ENCODE peak calls at places on chromosome 1, in six cellular contexts. One of them, this sample, is unnamed.

GRCh38 chr1:240093120-240093961 is 1.7 kb downstream of the FMN2 start:
- DNase-seq in activated T-cell treated with anti-CD3 and anti-CD28 coated beads for 48 hours: no peak
- DNase-seq in activated CD4-positive, CD25-positive, alpha-beta regulatory T cell: no peak
- DNase-seq in CD8-positive, alpha-beta T cell: no peak
- DNase-seq in M059J: peak; percentile 81
- DNase-seq in activated CD8-positive, alpha-beta T cell treated with anti-CD3 and anti-CD28 coated beads for 36 hours: no peak
- DNase-seq in this sample: no peak

GRCh38 chr1:226863446-226863845 is 7.0 kb upstream of the PSEN2 start:
- DNase-seq in CD8-positive, alpha-beta T cell: no peak
- DNase-seq in activated CD4-positive, CD25-positive, alpha-beta regulatory T cell: no peak
- DNase-seq in M059J: peak; percentile 91
- DNase-seq in activated T-cell treated with anti-CD3 and anti-CD28 coated beads for 48 hours: no peak
- DNase-seq in activated CD8-positive, alpha-beta T cell treated with anti-CD3 and anti-CD28 coated beads for 36 hours: no peak
- DNase-seq in this sample: peak; percentile 59

GRCh38 chr1:31111290-31111951 is 45.9 kb upstream of the PUM1 start:
- DNase-seq in activated T-cell treated with anti-CD3 and anti-CD28 coated beads for 48 hours: no peak
- DNase-seq in activated CD8-positive, alpha-beta T cell treated with anti-CD3 and anti-CD28 coated beads for 36 hours: no peak
- DNase-seq in M059J: peak; percentile 77
- DNase-seq in CD8-positive, alpha-beta T cell: no peak
- DNase-seq in activated CD4-positive, CD25-positive, alpha-beta regulatory T cell: no peak
- DNase-seq in this sample: peak; percentile 75

GRCh38 chr1:97033949-97034348 is 312.4 kb downstream of the PTBP2 start:
- DNase-seq in activated CD4-positive, CD25-positive, alpha-beta regulatory T cell: no peak
- DNase-seq in M059J: no peak
- DNase-seq in CD8-positive, alpha-beta T cell: no peak
- DNase-seq in activated CD8-positive, alpha-beta T cell treated with anti-CD3 and anti-CD28 coated beads for 36 hours: peak; percentile 9
- DNase-seq in activated T-cell treated with anti-CD3 and anti-CD28 coated beads for 48 hours: no peak
- DNase-seq in this sample: no peak

GRCh38 chr1:2492091-2492490 is 16.0 kb downstream of the PLCH2 start:
- DNase-seq in activated CD4-positive, CD25-positive, alpha-beta regulatory T cell: no peak
- DNase-seq in activated T-cell treated with anti-CD3 and anti-CD28 coated beads for 48 hours: no peak
- DNase-seq in activated CD8-positive, alpha-beta T cell treated with anti-CD3 and anti-CD28 coated beads for 36 hours: no peak
- DNase-seq in M059J: no peak
- DNase-seq in CD8-positive, alpha-beta T cell: no peak
- DNase-seq in this sample: no peak

GRCh38 chr1:2208309-2209239 is 14.0 kb upstream of the FAAP20 start:
- DNase-seq in CD8-positive, alpha-beta T cell: no peak
- DNase-seq in activated CD8-positive, alpha-beta T cell treated with anti-CD3 and anti-CD28 coated beads for 36 hours: no peak
- DNase-seq in activated CD4-positive, CD25-positive, alpha-beta regulatory T cell: no peak
- DNase-seq in M059J: peak; percentile 95
- DNase-seq in activated T-cell treated with anti-CD3 and anti-CD28 coated beads for 48 hours: no peak
- DNase-seq in this sample: peak; percentile 85

GRCh38 chr1:24905979-24906720 is 23.9 kb downstream of the RUNX3 start:
- DNase-seq in M059J: no peak
- DNase-seq in activated CD8-positive, alpha-beta T cell treated with anti-CD3 and anti-CD28 coated beads for 36 hours: no peak
- DNase-seq in CD8-positive, alpha-beta T cell: no peak
- DNase-seq in activated T-cell treated with anti-CD3 and anti-CD28 coated beads for 48 hours: no peak
- DNase-seq in activated CD4-positive, CD25-positive, alpha-beta regulatory T cell: no peak
- DNase-seq in this sample: no peak

GRCh38 chr1:46687095-46687659 is 15.5 kb downstream of the TEX38 start:
- DNase-seq in activated T-cell treated with anti-CD3 and anti-CD28 coated beads for 48 hours: no peak
- DNase-seq in CD8-positive, alpha-beta T cell: no peak
- DNase-seq in activated CD4-positive, CD25-positive, alpha-beta regulatory T cell: no peak
- DNase-seq in activated CD8-positive, alpha-beta T cell treated with anti-CD3 and anti-CD28 coated beads for 36 hours: no peak
- DNase-seq in M059J: peak; percentile 81
- DNase-seq in this sample: peak; percentile 25

GRCh38 chr1:3036646-3037280 is 15.5 kb downstream of the ACTRT2 start:
- DNase-seq in CD8-positive, alpha-beta T cell: no peak
- DNase-seq in activated CD8-positive, alpha-beta T cell treated with anti-CD3 and anti-CD28 coated beads for 36 hours: no peak
- DNase-seq in M059J: no peak
- DNase-seq in activated CD4-positive, CD25-positive, alpha-beta regulatory T cell: no peak
- DNase-seq in activated T-cell treated with anti-CD3 and anti-CD28 coated beads for 48 hours: no peak
- DNase-seq in this sample: no peak

GRCh38 chr1:7669559-7670208 is 101.4 kb upstream of the VAMP3 start:
- DNase-seq in activated CD4-positive, CD25-positive, alpha-beta regulatory T cell: peak; percentile 38
- DNase-seq in activated T-cell treated with anti-CD3 and anti-CD28 coated beads for 48 hours: peak; percentile 50
- DNase-seq in activated CD8-positive, alpha-beta T cell treated with anti-CD3 and anti-CD28 coated beads for 36 hours: peak; percentile 60
- DNase-seq in M059J: peak; percentile 47
- DNase-seq in CD8-positive, alpha-beta T cell: peak; percentile 59
- DNase-seq in this sample: peak; percentile 17

GRCh38 chr1:81044708-81045107 is 756.0 kb upstream of the ADGRL2 start:
- DNase-seq in activated T-cell treated with anti-CD3 and anti-CD28 coated beads for 48 hours: no peak
- DNase-seq in activated CD4-positive, CD25-positive, alpha-beta regulatory T cell: no peak
- DNase-seq in M059J: peak; percentile 44
- DNase-seq in CD8-positive, alpha-beta T cell: no peak
- DNase-seq in activated CD8-positive, alpha-beta T cell treated with anti-CD3 and anti-CD28 coated beads for 36 hours: no peak
- DNase-seq in this sample: peak; percentile 20

GRCh38 chr1:24786191-24786590 is 40.9 kb downstream of the CLIC4 start:
- DNase-seq in activated T-cell treated with anti-CD3 and anti-CD28 coated beads for 48 hours: no peak
- DNase-seq in activated CD8-positive, alpha-beta T cell treated with anti-CD3 and anti-CD28 coated beads for 36 hours: no peak
- DNase-seq in activated CD4-positive, CD25-positive, alpha-beta regulatory T cell: no peak
- DNase-seq in CD8-positive, alpha-beta T cell: no peak
- DNase-seq in M059J: peak; percentile 27
- DNase-seq in this sample: peak; percentile 64

This sample was measured in bronchial epithelial cell.